ENCODE peak calls at places on chromosomes 2 and 18, in nine cellular contexts. C is glutamatergic neuron; Y is ureter; O is activated CD4-positive, alpha-beta T cell treated with anti-CD3 and anti-CD28 coated beads for 1 hour; Z is sciatic nerve; H is NCI-H1105; T is CD4-positive, alpha-beta T cell; R is NAMALWA; F is NB4. K is an unnamed sample.

GRCh38 chr2:17610521-17610920 is 70.0 kb downstream of the VSNL1 start:
- DNase-seq in O (no peak), C (no peak), Y (no peak), Z (no peak), F (no peak), H (no peak), T (no peak), R (no peak), K (no peak)

GRCh38 chr2:176491172-176491904 is 222.1 kb downstream of the MTX2 start:
- DNase-seq in H (no peak), T (no peak), Z (peak), F (peak), O (no peak), R (peak), Y (peak), C (no peak), K (no peak)

GRCh38 chr2:98486374-98486981 is 41.8 kb downstream of the INPP4A start:
- DNase-seq in Z (no peak), R (no peak), Y (no peak), O (no peak), C (no peak), H (no peak), F (no peak), T (no peak), K (no peak)

GRCh38 chr2:216572582-216573578 is 60.3 kb upstream of the IGFBP2 start:
- DNase-seq in H (no peak), T (no peak), R (no peak), Y (peak), O (no peak), C (no peak), Z (peak), F (no peak), K (no peak)

GRCh38 chr2:37168217-37168981 is 11.6 kb upstream of the EIF2AK2 start:
- DNase-seq in Z (no peak), F (peak), T (no peak), C (no peak), Y (no peak), R (peak), O (no peak), H (no peak), K (no peak)

GRCh38 chr18:79489900-79490592 is 94.3 kb downstream of the NFATC1 start:
- DNase-seq in F (no peak), T (no peak), O (no peak), R (no peak), C (peak), H (no peak), Z (peak), Y (no peak), K (no peak)

GRCh38 chr2:101509498-101510274 is 34.8 kb upstream of the RFX8 start:
- DNase-seq in Z (no peak), R (no peak), H (no peak), Y (no peak), T (no peak), O (no peak), F (peak), C (no peak), K (no peak)

GRCh38 chr2:127516031-127516430 is 10.3 kb downstream of the IWS1 start:
- DNase-seq in Y (peak), T (no peak), C (no peak), H (no peak), F (no peak), O (no peak), Z (peak), R (no peak), K (no peak)

GRCh38 chr2:42979416-42979869 is 187.1 kb upstream of the HAAO start:
- DNase-seq in C (no peak), Z (peak), Y (no peak), O (no peak), F (no peak), H (no peak), T (no peak), R (no peak), K (no peak)

GRCh38 chr2:170514140-170514539 is 201.0 kb upstream of the SP5 start:
- DNase-seq in R (no peak), F (no peak), C (no peak), T (no peak), O (no peak), H (no peak), Z (no peak), Y (no peak), K (no peak)

GRCh38 chr2:88874063-88874657 is 182.7 kb downstream of the RPIA start:
- DNase-seq in R (peak), Y (no peak), H (peak), Z (no peak), F (peak), O (no peak), C (peak), T (no peak), K (no peak)

GRCh38 chr2:127810156-127810636 is 775 bp downstream of the WDR33 start:
- DNase-seq in C (peak), O (no peak), F (no peak), H (no peak), Z (no peak), T (no peak), Y (no peak), R (no peak), K (no peak)

GRCh38 chr2:218438601-218439000 is 19.7 kb downstream of the VIL1 start:
- DNase-seq in T (no peak), Y (no peak), O (no peak), H (no peak), C (no peak), Z (no peak), R (no peak), F (no peak), K (no peak)

GRCh38 chr2:46942143-46942526 is 26.5 kb upstream of the MCFD2 start:
- DNase-seq in C (no peak), R (peak), T (peak), H (no peak), O (peak), Y (peak), Z (no peak), F (peak), K (no peak)

GRCh38 chr2:30233142-30233961 is 2.0 kb downstream of the LBH start:
- DNase-seq in C (no peak), F (no peak), R (peak), T (no peak), O (no peak), Y (no peak), H (no peak), Z (peak), K (peak)

GRCh38 chr2:46297546-46298271 is 502 bp downstream of the EPAS1 start:
- DNase-seq in F (peak), Z (peak), O (peak), Y (peak), R (peak), C (peak), H (peak), T (peak), K (peak)

GRCh38 chr18:45384137-45384998 is 230.9 kb upstream of the SLC14A2 start:
- DNase-seq in C (peak), F (peak), Y (peak), T (peak), H (peak), Z (no peak), R (peak), O (no peak), K (peak)

GRCh38 chr2:97267411-97268074 is 154.6 kb downstream of the ANKRD36 start:
- DNase-seq in O (peak), Z (peak), T (peak), Y (peak), F (no peak), R (no peak), C (peak), H (no peak), K (peak)

GRCh38 chr2:11753886-11754704 is 7.7 kb downstream of the LPIN1 start:
- DNase-seq in H (peak), Y (no peak), C (no peak), Z (no peak), R (peak), T (peak), O (peak), F (peak), K (no peak)

GRCh38 chr2:225073198-225073597 is 30.9 kb upstream of the DOCK10 start:
- DNase-seq in H (no peak), F (no peak), T (no peak), Y (no peak), Z (no peak), C (no peak), O (no peak), R (no peak), K (no peak)

GRCh38 chr2:206163251-206163880 is 3.7 kb downstream of the EEF1B2 start:
- DNase-seq in H (no peak), R (peak), C (no peak), Z (no peak), F (peak), O (no peak), Y (no peak), T (no peak), K (no peak)

GRCh38 chr18:41695441-41695840 is 259.6 kb upstream of the PIK3C3 start:
- DNase-seq in Y (no peak), O (no peak), F (no peak), T (no peak), Z (no peak), C (no peak), H (no peak), R (no peak), K (no peak)

GRCh38 chr2:133777607-133778006 is 209.3 kb upstream of the NCKAP5 start:
- DNase-seq in Y (no peak), F (peak), T (no peak), O (no peak), H (no peak), C (no peak), R (no peak), Z (no peak), K (no peak)

GRCh38 chr18:49757513-49758262 is 55.6 kb downstream of the ACAA2 start:
- DNase-seq in T (no peak), H (no peak), Y (no peak), R (peak), Z (no peak), F (peak), O (no peak), C (peak), K (no peak)

K was measured in ecto neural progenitor cell.